ENCODE peak calls at places on chromosomes 2 and 18, in four cellular contexts. One of them, this sample, is unnamed.

GRCh38 chr2:143398701-143399260 is 269.6 kb downstream of the ARHGAP15 start:
- DNase-seq in activated CD4-positive, alpha-beta T cell treated with anti-CD3 and anti-CD28 coated beads, Interleukin-2, amount 50 U/mL, for 24 hours: no peak
- DNase-seq in hippocampal formation: no peak
- DNase-seq in pons: no peak
- DNase-seq in this sample: no peak

GRCh38 chr2:161077367-161078210 is 82.6 kb upstream of the TANK start:
- DNase-seq in activated CD4-positive, alpha-beta T cell treated with anti-CD3 and anti-CD28 coated beads, Interleukin-2, amount 50 U/mL, for 24 hours: peak
- DNase-seq in pons: peak
- DNase-seq in hippocampal formation: no peak
- DNase-seq in this sample: no peak

GRCh38 chr2:127683056-127683455 is 7.7 kb upstream of the LIMS2 start:
- DNase-seq in activated CD4-positive, alpha-beta T cell treated with anti-CD3 and anti-CD28 coated beads, Interleukin-2, amount 50 U/mL, for 24 hours: no peak
- DNase-seq in pons: no peak
- DNase-seq in hippocampal formation: no peak
- DNase-seq in this sample: no peak

GRCh38 chr2:74037379-74037860 is 52.7 kb downstream of the TET3 start:
- DNase-seq in hippocampal formation: no peak
- DNase-seq in activated CD4-positive, alpha-beta T cell treated with anti-CD3 and anti-CD28 coated beads, Interleukin-2, amount 50 U/mL, for 24 hours: no peak
- DNase-seq in pons: peak
- DNase-seq in this sample: no peak

GRCh38 chr2:137929504-137929886 is 34.8 kb upstream of the HNMT start:
- DNase-seq in hippocampal formation: no peak
- DNase-seq in activated CD4-positive, alpha-beta T cell treated with anti-CD3 and anti-CD28 coated beads, Interleukin-2, amount 50 U/mL, for 24 hours: no peak
- DNase-seq in pons: no peak
- DNase-seq in this sample: no peak

GRCh38 chr2:232838406-232838874 is 31.6 kb upstream of the SNORC start:
- DNase-seq in activated CD4-positive, alpha-beta T cell treated with anti-CD3 and anti-CD28 coated beads, Interleukin-2, amount 50 U/mL, for 24 hours: no peak
- DNase-seq in hippocampal formation: no peak
- DNase-seq in pons: no peak
- DNase-seq in this sample: peak

GRCh38 chr2:7691961-7692656 is 774.9 kb downstream of the RNF144A start:
- DNase-seq in hippocampal formation: no peak
- DNase-seq in activated CD4-positive, alpha-beta T cell treated with anti-CD3 and anti-CD28 coated beads, Interleukin-2, amount 50 U/mL, for 24 hours: no peak
- DNase-seq in pons: no peak
- DNase-seq in this sample: no peak

GRCh38 chr2:125667630-125668029 is 988.3 kb upstream of the GYPC start:
- DNase-seq in activated CD4-positive, alpha-beta T cell treated with anti-CD3 and anti-CD28 coated beads, Interleukin-2, amount 50 U/mL, for 24 hours: no peak
- DNase-seq in pons: no peak
- DNase-seq in hippocampal formation: no peak
- DNase-seq in this sample: no peak

GRCh38 chr2:88669371-88670214 is 21.9 kb upstream of the RPIA start:
- DNase-seq in pons: no peak
- DNase-seq in activated CD4-positive, alpha-beta T cell treated with anti-CD3 and anti-CD28 coated beads, Interleukin-2, amount 50 U/mL, for 24 hours: no peak
- DNase-seq in hippocampal formation: no peak
- DNase-seq in this sample: peak

GRCh38 chr2:86790828-86791561 is at the start of gene CD8A:
- DNase-seq in hippocampal formation: no peak
- DNase-seq in activated CD4-positive, alpha-beta T cell treated with anti-CD3 and anti-CD28 coated beads, Interleukin-2, amount 50 U/mL, for 24 hours: no peak
- DNase-seq in pons: no peak
- DNase-seq in this sample: no peak

GRCh38 chr2:230225486-230225885 is at the start of gene SP140:
- DNase-seq in hippocampal formation: peak
- DNase-seq in activated CD4-positive, alpha-beta T cell treated with anti-CD3 and anti-CD28 coated beads, Interleukin-2, amount 50 U/mL, for 24 hours: peak
- DNase-seq in pons: peak
- DNase-seq in this sample: no peak

GRCh38 chr2:213119061-213119809 is 32.2 kb downstream of the IKZF2 start:
- DNase-seq in activated CD4-positive, alpha-beta T cell treated with anti-CD3 and anti-CD28 coated beads, Interleukin-2, amount 50 U/mL, for 24 hours: no peak
- DNase-seq in pons: no peak
- DNase-seq in hippocampal formation: no peak
- DNase-seq in this sample: peak

GRCh38 chr2:240596491-240596931 is 10.0 kb downstream of the CAPN10 start:
- DNase-seq in activated CD4-positive, alpha-beta T cell treated with anti-CD3 and anti-CD28 coated beads, Interleukin-2, amount 50 U/mL, for 24 hours: no peak
- DNase-seq in hippocampal formation: peak
- DNase-seq in pons: peak
- DNase-seq in this sample: no peak

GRCh38 chr2:593354-594026 is 83.7 kb downstream of the TMEM18 start:
- DNase-seq in hippocampal formation: no peak
- DNase-seq in pons: no peak
- DNase-seq in activated CD4-positive, alpha-beta T cell treated with anti-CD3 and anti-CD28 coated beads, Interleukin-2, amount 50 U/mL, for 24 hours: no peak
- DNase-seq in this sample: no peak

GRCh38 chr2:138294451-138294850 is 207.1 kb upstream of the SPOPL start:
- DNase-seq in activated CD4-positive, alpha-beta T cell treated with anti-CD3 and anti-CD28 coated beads, Interleukin-2, amount 50 U/mL, for 24 hours: no peak
- DNase-seq in hippocampal formation: no peak
- DNase-seq in pons: no peak
- DNase-seq in this sample: no peak

GRCh38 chr18:45631077-45631476 is 15.8 kb downstream of the SLC14A2 start:
- DNase-seq in activated CD4-positive, alpha-beta T cell treated with anti-CD3 and anti-CD28 coated beads, Interleukin-2, amount 50 U/mL, for 24 hours: no peak
- DNase-seq in hippocampal formation: no peak
- DNase-seq in pons: no peak
- DNase-seq in this sample: no peak

GRCh38 chr2:95300391-95300938 is 3.3 kb downstream of the KCNIP3 start:
- DNase-seq in pons: no peak
- DNase-seq in activated CD4-positive, alpha-beta T cell treated with anti-CD3 and anti-CD28 coated beads, Interleukin-2, amount 50 U/mL, for 24 hours: no peak
- DNase-seq in hippocampal formation: no peak
- DNase-seq in this sample: no peak

GRCh38 chr2:229261599-229261998 is 9.5 kb downstream of the PID1 start:
- DNase-seq in activated CD4-positive, alpha-beta T cell treated with anti-CD3 and anti-CD28 coated beads, Interleukin-2, amount 50 U/mL, for 24 hours: no peak
- DNase-seq in hippocampal formation: no peak
- DNase-seq in pons: no peak
- DNase-seq in this sample: no peak

GRCh38 chr2:12688898-12689297 is 27.8 kb upstream of the TRIB2 start:
- DNase-seq in pons: no peak
- DNase-seq in activated CD4-positive, alpha-beta T cell treated with anti-CD3 and anti-CD28 coated beads, Interleukin-2, amount 50 U/mL, for 24 hours: no peak
- DNase-seq in hippocampal formation: no peak
- DNase-seq in this sample: no peak

GRCh38 chr2:8009010-8009597 is 672.8 kb upstream of the ID2 start:
- DNase-seq in hippocampal formation: no peak
- DNase-seq in pons: no peak
- DNase-seq in activated CD4-positive, alpha-beta T cell treated with anti-CD3 and anti-CD28 coated beads, Interleukin-2, amount 50 U/mL, for 24 hours: no peak
- DNase-seq in this sample: peak

GRCh38 chr2:196123679-196124373 is 47.6 kb downstream of the STK17B start:
- DNase-seq in activated CD4-positive, alpha-beta T cell treated with anti-CD3 and anti-CD28 coated beads, Interleukin-2, amount 50 U/mL, for 24 hours: no peak
- DNase-seq in hippocampal formation: no peak
- DNase-seq in pons: no peak
- DNase-seq in this sample: no peak

GRCh38 chr18:57516068-57516467 is 70.4 kb downstream of the FECH start:
- DNase-seq in activated CD4-positive, alpha-beta T cell treated with anti-CD3 and anti-CD28 coated beads, Interleukin-2, amount 50 U/mL, for 24 hours: no peak
- DNase-seq in hippocampal formation: no peak
- DNase-seq in pons: no peak
- DNase-seq in this sample: no peak

GRCh38 chr2:42969231-42970150 is 177.1 kb upstream of the HAAO start:
- DNase-seq in hippocampal formation: no peak
- DNase-seq in pons: no peak
- DNase-seq in activated CD4-positive, alpha-beta T cell treated with anti-CD3 and anti-CD28 coated beads, Interleukin-2, amount 50 U/mL, for 24 hours: no peak
- DNase-seq in this sample: no peak

GRCh38 chr18:79478484-79479113 is 82.9 kb downstream of the NFATC1 start:
- DNase-seq in activated CD4-positive, alpha-beta T cell treated with anti-CD3 and anti-CD28 coated beads, Interleukin-2, amount 50 U/mL, for 24 hours: no peak
- DNase-seq in hippocampal formation: no peak
- DNase-seq in pons: no peak
- DNase-seq in this sample: no peak

GRCh38 chr2:136932700-136933099 is 167.4 kb downstream of the THSD7B start:
- DNase-seq in pons: no peak
- DNase-seq in activated CD4-positive, alpha-beta T cell treated with anti-CD3 and anti-CD28 coated beads, Interleukin-2, amount 50 U/mL, for 24 hours: no peak
- DNase-seq in hippocampal formation: no peak
- DNase-seq in this sample: peak

GRCh38 chr2:204538179-204539009 is 6.9 kb upstream of the PARD3B start:
- DNase-seq in hippocampal formation: no peak
- DNase-seq in pons: no peak
- DNase-seq in activated CD4-positive, alpha-beta T cell treated with anti-CD3 and anti-CD28 coated beads, Interleukin-2, amount 50 U/mL, for 24 hours: no peak
- DNase-seq in this sample: no peak

GRCh38 chr2:67240507-67240906 is 156.6 kb upstream of the ETAA1 start:
- DNase-seq in hippocampal formation: no peak
- DNase-seq in pons: no peak
- DNase-seq in activated CD4-positive, alpha-beta T cell treated with anti-CD3 and anti-CD28 coated beads, Interleukin-2, amount 50 U/mL, for 24 hours: no peak
- DNase-seq in this sample: no peak

GRCh38 chr2:79994161-79994560 is 310.4 kb downstream of the LRRTM1 start:
- DNase-seq in activated CD4-positive, alpha-beta T cell treated with anti-CD3 and anti-CD28 coated beads, Interleukin-2, amount 50 U/mL, for 24 hours: no peak
- DNase-seq in hippocampal formation: no peak
- DNase-seq in pons: no peak
- DNase-seq in this sample: no peak

GRCh38 chr2:160419776-160420521 is 73.7 kb downstream of the RBMS1 start:
- DNase-seq in pons: no peak
- DNase-seq in activated CD4-positive, alpha-beta T cell treated with anti-CD3 and anti-CD28 coated beads, Interleukin-2, amount 50 U/mL, for 24 hours: no peak
- DNase-seq in hippocampal formation: no peak
- DNase-seq in this sample: no peak

GRCh38 chr2:31440764-31441163 is 26.2 kb upstream of the XDH start:
- DNase-seq in activated CD4-positive, alpha-beta T cell treated with anti-CD3 and anti-CD28 coated beads, Interleukin-2, amount 50 U/mL, for 24 hours: no peak
- DNase-seq in pons: no peak
- DNase-seq in hippocampal formation: no peak
- DNase-seq in this sample: no peak

GRCh38 chr2:181742908-181743722 is 62.8 kb upstream of the NEUROD1 start:
- DNase-seq in hippocampal formation: peak
- DNase-seq in pons: peak
- DNase-seq in activated CD4-positive, alpha-beta T cell treated with anti-CD3 and anti-CD28 coated beads, Interleukin-2, amount 50 U/mL, for 24 hours: no peak
- DNase-seq in this sample: peak

GRCh38 chr2:127508025-127508620 is 18.2 kb downstream of the IWS1 start:
- DNase-seq in pons: no peak
- DNase-seq in hippocampal formation: no peak
- DNase-seq in activated CD4-positive, alpha-beta T cell treated with anti-CD3 and anti-CD28 coated beads, Interleukin-2, amount 50 U/mL, for 24 hours: no peak
- DNase-seq in this sample: no peak

GRCh38 chr2:23360571-23361125 is 24.3 kb upstream of the KLHL29 start:
- DNase-seq in activated CD4-positive, alpha-beta T cell treated with anti-CD3 and anti-CD28 coated beads, Interleukin-2, amount 50 U/mL, for 24 hours: no peak
- DNase-seq in pons: no peak
- DNase-seq in hippocampal formation: no peak
- DNase-seq in this sample: no peak

GRCh38 chr18:75959150-75959549 is 531.6 kb upstream of the SMIM21 start:
- DNase-seq in activated CD4-positive, alpha-beta T cell treated with anti-CD3 and anti-CD28 coated beads, Interleukin-2, amount 50 U/mL, for 24 hours: no peak
- DNase-seq in hippocampal formation: no peak
- DNase-seq in pons: no peak
- DNase-seq in this sample: no peak

GRCh38 chr2:231483398-231484329 is 19.4 kb upstream of the NCL start:
- DNase-seq in hippocampal formation: no peak
- DNase-seq in pons: no peak
- DNase-seq in activated CD4-positive, alpha-beta T cell treated with anti-CD3 and anti-CD28 coated beads, Interleukin-2, amount 50 U/mL, for 24 hours: peak
- DNase-seq in this sample: no peak

GRCh38 chr2:71936076-71937030 is 211.3 kb downstream of the CYP26B1 start:
- DNase-seq in activated CD4-positive, alpha-beta T cell treated with anti-CD3 and anti-CD28 coated beads, Interleukin-2, amount 50 U/mL, for 24 hours: no peak
- DNase-seq in pons: no peak
- DNase-seq in hippocampal formation: no peak
- DNase-seq in this sample: no peak

GRCh38 chr2:108987111-108987510 is 1.9 kb downstream of the EDAR start:
- DNase-seq in hippocampal formation: no peak
- DNase-seq in activated CD4-positive, alpha-beta T cell treated with anti-CD3 and anti-CD28 coated beads, Interleukin-2, amount 50 U/mL, for 24 hours: no peak
- DNase-seq in pons: no peak
- DNase-seq in this sample: no peak

GRCh38 chr2:85273732-85274731 is 53.8 kb downstream of the TGOLN2 start:
- DNase-seq in activated CD4-positive, alpha-beta T cell treated with anti-CD3 and anti-CD28 coated beads, Interleukin-2, amount 50 U/mL, for 24 hours: no peak
- DNase-seq in hippocampal formation: no peak
- DNase-seq in pons: no peak
- DNase-seq in this sample: no peak

GRCh38 chr2:36695746-36696415 is 626 bp upstream of the VIT start:
- DNase-seq in hippocampal formation: no peak
- DNase-seq in pons: no peak
- DNase-seq in activated CD4-positive, alpha-beta T cell treated with anti-CD3 and anti-CD28 coated beads, Interleukin-2, amount 50 U/mL, for 24 hours: no peak
- DNase-seq in this sample: no peak